ENCODE peak calls at places on chromosomes 12 and 14, in four cellular contexts. U is neuronal stem cell, V is IMR-90, A is mesendoderm. N is an unnamed sample.

GRCh38 chr12:124422570-124423523 is 128.0 kb downstream of the RFLNA start:
- DNase-seq in U (no peak), A (no peak), V (peak; percentile 94), N (no peak)

GRCh38 chr14:55850803-55851202 is 267.4 kb upstream of the PELI2 start:
- DNase-seq in U (no peak), V (peak; percentile 75), A (no peak), N (peak; percentile 59)

GRCh38 chr12:118645219-118645618 is 268.9 kb downstream of the SUDS3 start:
- DNase-seq in U (peak; percentile 69), A (peak; percentile 67), V (no peak), N (peak; percentile 64)

GRCh38 chr14:104206281-104206904 is 68.0 kb downstream of the KIF26A start:
- DNase-seq in V (no peak), U (no peak), A (peak; percentile 46), N (no peak)

GRCh38 chr12:17206553-17206952 is 600.6 kb upstream of the LMO3 start:
- DNase-seq in A (no peak), U (no peak), V (no peak), N (no peak)

GRCh38 chr12:41486718-41487117 is 298.6 kb downstream of the PDZRN4 start:
- DNase-seq in U (no peak), A (peak; percentile 73), V (peak; percentile 27), N (no peak)

GRCh38 chr12:53170876-53171724 is 9.4 kb upstream of the ZNF740 start:
- DNase-seq in A (no peak), U (no peak), V (no peak), N (peak; percentile 33)

GRCh38 chr14:100120522-100121269 is 38.7 kb downstream of the DEGS2 start:
- DNase-seq in A (no peak), U (no peak), V (no peak), N (no peak)

GRCh38 chr14:61838661-61839060 is 76.4 kb downstream of the SNAPC1 start:
- DNase-seq in V (peak; percentile 7), A (no peak), U (no peak), N (no peak)

GRCh38 chr12:49637401-49637800 is 14.0 kb downstream of the PRPF40B start:
- DNase-seq in A (peak; percentile 46), V (no peak), U (no peak), N (no peak)

GRCh38 chr14:71803539-71804260 is 128.5 kb upstream of the RGS6 start:
- DNase-seq in U (no peak), A (no peak), V (peak; percentile 68), N (peak; percentile 77)

DNA sequence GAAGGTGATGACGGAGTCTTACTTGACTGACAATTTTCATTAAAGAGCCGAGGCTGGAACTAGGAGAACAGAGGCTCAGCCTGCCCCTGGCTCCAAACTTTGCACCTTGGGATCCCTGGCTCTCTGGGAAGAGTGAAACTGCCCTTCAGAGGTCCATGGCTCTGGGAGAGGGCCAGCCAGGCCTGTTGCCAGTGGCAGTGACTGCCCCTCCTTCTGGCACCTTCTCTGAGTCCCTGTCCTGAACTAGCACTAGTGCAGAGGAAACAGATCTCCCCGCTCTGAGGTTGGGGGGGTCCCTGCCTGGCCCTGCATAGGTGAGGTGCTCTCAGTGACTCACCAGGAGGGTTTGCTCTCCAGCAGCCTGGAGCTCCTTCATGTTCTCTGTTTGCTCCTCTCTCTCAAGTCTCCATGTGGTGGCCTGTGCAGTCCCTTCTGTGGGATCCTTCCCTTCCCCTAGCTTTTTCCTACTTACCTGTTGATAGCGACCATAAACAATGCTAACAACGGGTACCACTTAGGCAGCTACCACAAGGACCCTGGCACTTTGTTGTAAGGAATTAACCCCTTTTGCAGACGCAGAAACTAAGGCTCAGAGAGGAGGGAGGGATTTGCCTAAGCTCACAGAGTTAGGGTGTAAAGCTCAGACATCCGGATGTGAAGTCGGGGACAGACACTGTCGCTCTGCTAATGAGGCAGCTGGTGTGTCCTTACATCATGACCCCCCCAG is 22.4 kb downstream of the FAM222A start:
- DNase-seq in V (no peak), A (no peak), U (no peak), N (no peak)
- H3K4me1 ChIP-seq in V (peaks cover 2% of the 10 kb centered on the region), A (peaks cover 49% of the 10 kb centered on the region), U (peaks cover 43% of the 10 kb centered on the region), N (no peaks in the 10 kb centered on the region)

GRCh38 chr12:110403146-110403974 is at the start of gene ANAPC7:
- DNase-seq in V (peak; percentile 90), A (peak; percentile 96), U (peak; percentile 91), N (peak; percentile 97)
- H2AK5ac ChIP-seq in V (peak within 1 kb of the TSS; percentile 87), A (no peak within 1 kb of the TSS), U (peak within 1 kb of the TSS; percentile 100), N (peak within 1 kb of the TSS; percentile 60)

GRCh38 chr12:32390572-32391219 is 8.7 kb upstream of the FGD4 start:
- DNase-seq in A (peak; percentile 18), U (no peak), V (no peak), N (no peak)
- H3K4me3 ChIP-seq in A (no peak overlapping the region), U (no peak overlapping the region), V (peak overlapping the region; percentile 27), N (no peak overlapping the region)

DNA sequence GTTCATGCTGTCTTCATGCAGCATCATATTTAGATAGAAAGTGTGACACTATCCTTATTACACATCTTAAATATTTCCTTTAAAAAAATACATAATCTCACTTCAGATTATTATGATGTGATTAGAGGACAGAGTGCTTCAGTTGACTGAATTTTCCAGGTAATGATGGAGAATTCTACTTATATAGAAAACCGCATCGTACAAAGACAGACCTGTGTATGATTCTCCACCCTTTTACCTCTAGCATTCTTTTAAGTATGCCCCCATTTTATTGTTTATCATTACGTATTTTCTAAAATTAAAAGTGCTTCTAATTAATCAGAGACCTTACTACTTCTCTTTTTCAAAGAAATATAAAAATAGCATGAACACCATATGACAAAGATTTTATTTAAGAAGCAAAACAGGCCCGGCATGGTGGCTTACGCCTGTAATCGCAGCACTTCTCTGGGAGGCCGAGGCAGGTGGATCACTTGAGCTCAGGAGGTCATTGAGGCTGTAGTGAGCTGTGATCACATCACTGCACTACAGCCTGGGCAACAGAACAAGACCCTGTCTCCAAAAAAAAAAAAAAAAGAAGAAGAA is 13.9 kb downstream of the RPS6KA5 start:
- DNase-seq in U (no peak), V (no peak), A (no peak), N (no peak)
- H3K4me1 ChIP-seq in U (peaks cover 6% of the 10 kb centered on the region), V (no peaks in the 10 kb centered on the region), A (no peaks in the 10 kb centered on the region), N (no peaks in the 10 kb centered on the region)

GRCh38 chr14:73804636-73805035 is 47.0 kb upstream of the PTGR2 start:
- DNase-seq in V (no peak), U (no peak), A (no peak), N (no peak)
- H2AK5ac ChIP-seq in V (peak overlapping the region; percentile 47), U (no peak overlapping the region), A (no peak overlapping the region), N (no peak overlapping the region)

GRCh38 chr12:128810182-128811127 is 13.3 kb downstream of the SLC15A4 start:
- DNase-seq in A (no peak), V (no peak), U (no peak), N (no peak)
- H3K4me3 ChIP-seq in A (no peak overlapping the region), V (no peak overlapping the region), U (no peak overlapping the region), N (no peak overlapping the region)

DNA sequence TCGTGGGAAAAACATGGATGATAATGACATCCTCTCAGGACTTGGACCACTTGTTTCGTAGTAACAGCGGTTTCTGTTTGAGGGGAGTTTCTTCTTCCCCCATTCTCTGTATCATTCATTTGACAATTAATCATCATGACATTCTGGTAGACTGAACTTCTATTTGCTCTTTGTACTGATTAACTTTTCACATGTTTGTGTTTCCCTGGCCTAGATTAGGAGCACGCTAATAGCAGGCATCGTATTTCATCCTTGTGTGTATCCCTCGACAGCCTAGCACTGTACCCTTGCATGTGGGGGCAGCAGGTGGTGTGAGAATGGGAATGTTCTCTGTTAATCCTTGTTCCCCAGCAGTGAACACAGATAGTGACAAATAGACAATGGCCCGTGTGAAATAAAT is 8.1 kb downstream of the LRRC74A start:
- DNase-seq in V (no peak), A (no peak), U (no peak), N (no peak)
- H3K4me1 ChIP-seq in V (no peaks in the 10 kb centered on the region), A (no peaks in the 10 kb centered on the region), U (peaks cover 22% of the 10 kb centered on the region), N (no peaks in the 10 kb centered on the region)

GRCh38 chr12:6698352-6699046 is 2.1 kb downstream of the PIANP start:
- DNase-seq in U (no peak), V (no peak), A (peak; percentile 45), N (no peak)

GRCh38 chr12:6699989-6700645 is 498 bp downstream of the PIANP start:
- DNase-seq in U (peak; percentile 32), A (peak; percentile 41), V (no peak), N (no peak)

GRCh38 chr12:6697584-6698351 is 2.8 kb downstream of the PIANP start:
- DNase-seq in U (peak; percentile 21), A (peak; percentile 88), V (peak; percentile 64), N (peak; percentile 43)

GRCh38 chr12:6700646-6701051 is at the start of gene PIANP:
- DNase-seq in U (peak; percentile 23), A (no peak), V (peak; percentile 21), N (peak; percentile 38)

DNA sequence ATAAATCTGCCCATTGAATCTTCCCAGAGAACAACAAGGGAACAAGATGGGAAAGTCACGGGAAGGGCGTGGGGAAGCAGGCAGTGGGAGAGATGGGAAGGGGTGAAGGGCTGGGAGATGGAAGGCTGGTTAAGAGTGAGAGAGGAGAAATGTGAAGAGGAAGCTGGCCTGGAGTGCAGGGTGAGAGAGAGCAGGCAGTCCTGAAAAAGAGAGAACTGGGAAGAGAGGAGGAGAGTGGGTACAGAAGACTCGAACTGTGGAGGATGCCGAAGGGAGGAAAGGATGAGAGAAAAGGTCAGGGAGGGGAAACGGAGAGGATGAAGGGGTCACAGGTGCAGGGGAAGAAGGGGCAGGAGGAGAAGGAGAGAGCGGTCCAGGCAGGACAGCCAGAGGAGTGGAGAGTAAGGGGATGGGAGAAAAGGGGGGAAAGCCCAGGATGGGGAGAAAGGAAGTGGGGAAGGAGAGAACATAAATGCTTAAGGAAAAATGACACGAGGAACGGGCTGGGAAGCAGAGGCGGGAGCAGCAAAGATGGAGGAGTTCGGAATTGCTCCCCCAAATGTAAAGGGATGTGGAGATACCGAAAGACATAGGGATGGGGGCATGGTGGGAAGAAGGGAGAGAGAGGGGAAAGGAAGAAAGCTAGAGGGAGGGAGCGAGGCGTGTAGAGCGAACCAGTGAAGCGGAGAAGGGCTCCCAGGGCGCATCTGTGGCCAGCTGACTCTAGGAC is 1.2 kb downstream of the PIANP start:
- DNase-seq in V (no peak), U (no peak), A (no peak), N (no peak)
- H2AK5ac ChIP-seq in V (peak overlapping the region; percentile 59), U (peak overlapping the region; percentile 91), A (no peak overlapping the region), N (no peak overlapping the region)